ENCODE peak calls at places on chromosome 15, in four cellular contexts. Q is GM04504, S is HuH-7.5, B is right atrium auricular region. U is an unnamed sample.

GRCh38 chr15:96335429-96335807 is 4.9 kb downstream of the NR2F2 start:
- DNase-seq in Q (no peak), S (peak), B (no peak), U (no peak)

GRCh38 chr15:74768771-74769342 is 13.0 kb upstream of the CSK start:
- DNase-seq in Q (no peak), S (peak), B (no peak), U (no peak)

GRCh38 chr15:95442107-95442719 is 888.3 kb upstream of the NR2F2 start:
- DNase-seq in Q (no peak), S (no peak), B (no peak), U (no peak)

GRCh38 chr15:50943623-50944022 is 35.1 kb downstream of the AP4E1 start:
- DNase-seq in Q (no peak), S (no peak), B (no peak), U (no peak)

GRCh38 chr15:75720297-75720696 is 7.6 kb upstream of the CSPG4 start:
- DNase-seq in Q (no peak), S (no peak), B (no peak), U (no peak)

GRCh38 chr15:29283371-29283770 is 13.7 kb upstream of the NSMCE3 start:
- DNase-seq in Q (no peak), S (no peak), B (no peak), U (no peak)

GRCh38 chr15:95087253-95087609 is 855.9 kb downstream of the MCTP2 start:
- DNase-seq in Q (no peak), S (no peak), B (no peak), U (no peak)

GRCh38 chr15:97750071-97750470 is 210.4 kb upstream of the ARRDC4 start:
- DNase-seq in Q (no peak), S (no peak), B (no peak), U (no peak)

GRCh38 chr15:23877502-23878412 is 190.7 kb upstream of the NDN start:
- DNase-seq in Q (no peak), S (peak), B (no peak), U (no peak)

GRCh38 chr15:32842081-32842480 is 124.3 kb downstream of the GREM1 start:
- DNase-seq in Q (no peak), S (no peak), B (no peak), U (no peak)

GRCh38 chr15:27834684-27835083 is 264.4 kb downstream of the OCA2 start:
- DNase-seq in Q (no peak), S (no peak), B (peak), U (no peak)

GRCh38 chr15:79066391-79067090 is 24.0 kb downstream of the RASGRF1 start:
- DNase-seq in Q (no peak), S (no peak), B (no peak), U (no peak)

GRCh38 chr15:61171190-61171589 is 57.9 kb downstream of the RORA start:
- DNase-seq in Q (no peak), S (no peak), B (no peak), U (no peak)